ENCODE peak calls at places on chromosome 11, in five cellular contexts. One of them, this sample, is unnamed. For H3K36me3, the result is how much of the 10 kb centered on the place peaks cover.

GRCh38 chr11:132114185-132114584 is 743.8 kb downstream of the NTM start:
- DNase-seq in fibroblast of lung: no peak
- DNase-seq in heart right ventricle: no peak
- DNase-seq in spleen: no peak
- DNase-seq in right lobe of liver: peak
- DNase-seq in this sample: no peak

GRCh38 chr11:129828301-129828836 is 12.7 kb downstream of the TMEM45B start:
- DNase-seq in fibroblast of lung: no peak
- DNase-seq in heart right ventricle: no peak
- DNase-seq in spleen: no peak
- DNase-seq in right lobe of liver: peak
- DNase-seq in this sample: no peak

GRCh38 chr11:73387594-73388021 is 11.4 kb downstream of the RELT start:
- DNase-seq in fibroblast of lung: peak
- DNase-seq in heart right ventricle: no peak
- DNase-seq in spleen: no peak
- DNase-seq in right lobe of liver: no peak
- DNase-seq in this sample: no peak

GRCh38 chr11:33461726-33462125 is 204.5 kb downstream of the HIPK3 start:
- DNase-seq in fibroblast of lung: no peak
- DNase-seq in heart right ventricle: no peak
- DNase-seq in spleen: no peak
- DNase-seq in right lobe of liver: no peak
- DNase-seq in this sample: no peak

GRCh38 chr11:1838077-1838425 is 730 bp upstream of the TNNI2 start:
- DNase-seq in fibroblast of lung: no peak
- DNase-seq in heart right ventricle: no peak
- DNase-seq in spleen: no peak
- DNase-seq in right lobe of liver: no peak
- DNase-seq in this sample: no peak

GRCh38 chr11:28696591-28696990 is 588.4 kb downstream of the METTL15 start:
- DNase-seq in fibroblast of lung: no peak
- DNase-seq in heart right ventricle: no peak
- DNase-seq in spleen: no peak
- DNase-seq in right lobe of liver: no peak
- DNase-seq in this sample: no peak

GRCh38 chr11:15967966-15968365 is 388.4 kb downstream of the SOX6 start:
- DNase-seq in fibroblast of lung: peak
- DNase-seq in heart right ventricle: no peak
- DNase-seq in spleen: no peak
- DNase-seq in right lobe of liver: no peak
- DNase-seq in this sample: no peak

GRCh38 chr11:22778642-22779041 is 51.0 kb downstream of the SVIP start:
- DNase-seq in fibroblast of lung: no peak
- DNase-seq in heart right ventricle: no peak
- DNase-seq in spleen: no peak
- DNase-seq in right lobe of liver: no peak
- DNase-seq in this sample: no peak

GRCh38 chr11:17703951-17704350 is 15.4 kb upstream of the MYOD1 start:
- DNase-seq in fibroblast of lung: no peak
- DNase-seq in heart right ventricle: no peak
- DNase-seq in spleen: no peak
- DNase-seq in right lobe of liver: no peak
- DNase-seq in this sample: peak

GRCh38 chr11:104625246-104625645 is 273.0 kb downstream of the CASP12 start:
- DNase-seq in fibroblast of lung: peak
- DNase-seq in heart right ventricle: no peak
- DNase-seq in spleen: no peak
- DNase-seq in right lobe of liver: no peak
- DNase-seq in this sample: peak

GRCh38 chr11:96215826-96216225 is 127.2 kb downstream of the MAML2 start:
- DNase-seq in fibroblast of lung: no peak
- DNase-seq in heart right ventricle: no peak
- DNase-seq in spleen: no peak
- DNase-seq in right lobe of liver: no peak
- DNase-seq in this sample: no peak

GRCh38 chr11:103413266-103413888 is 304.2 kb downstream of the DYNC2H1 start:
- DNase-seq in fibroblast of lung: peak
- DNase-seq in heart right ventricle: no peak
- DNase-seq in spleen: no peak
- DNase-seq in right lobe of liver: no peak
- DNase-seq in this sample: no peak

GRCh38 chr11:87239001-87239400 is 201.3 kb downstream of the TMEM135 start:
- DNase-seq in fibroblast of lung: no peak
- DNase-seq in heart right ventricle: no peak
- DNase-seq in spleen: no peak
- DNase-seq in right lobe of liver: no peak
- DNase-seq in this sample: no peak

GRCh38 chr11:9577551-9577950 is 4.1 kb downstream of the WEE1 start:
- DNase-seq in fibroblast of lung: peak
- DNase-seq in heart right ventricle: no peak
- DNase-seq in spleen: no peak
- DNase-seq in right lobe of liver: no peak
- DNase-seq in this sample: peak

GRCh38 chr11:2428322-2428795 is 16.0 kb downstream of the TRPM5 start:
- DNase-seq in fibroblast of lung: peak
- DNase-seq in heart right ventricle: peak
- DNase-seq in spleen: peak
- DNase-seq in right lobe of liver: peak
- DNase-seq in this sample: peak

GRCh38 chr11:72446929-72447753 is 12.8 kb upstream of the CLPB start:
- DNase-seq in fibroblast of lung: peak
- DNase-seq in heart right ventricle: no peak
- DNase-seq in spleen: no peak
- DNase-seq in right lobe of liver: no peak
- DNase-seq in this sample: peak

GRCh38 chr11:78295991-78296930 is 107.5 kb downstream of the USP35 start:
- DNase-seq in fibroblast of lung: no peak
- DNase-seq in heart right ventricle: no peak
- DNase-seq in spleen: no peak
- DNase-seq in right lobe of liver: no peak
- DNase-seq in this sample: peak

GRCh38 chr11:70071996-70072395 is 6.1 kb upstream of the ANO1 start:
- DNase-seq in fibroblast of lung: no peak
- DNase-seq in heart right ventricle: no peak
- DNase-seq in spleen: no peak
- DNase-seq in right lobe of liver: no peak
- DNase-seq in this sample: no peak

GRCh38 chr11:33448461-33449130 is 191.4 kb downstream of the HIPK3 start:
- DNase-seq in fibroblast of lung: no peak
- DNase-seq in heart right ventricle: no peak
- DNase-seq in spleen: no peak
- DNase-seq in right lobe of liver: no peak
- DNase-seq in this sample: peak

GRCh38 chr11:67356867-67357561 is 3.7 kb upstream of the POLD4 start:
- DNase-seq in fibroblast of lung: peak
- DNase-seq in heart right ventricle: peak
- DNase-seq in spleen: peak
- DNase-seq in right lobe of liver: peak
- DNase-seq in this sample: no peak

GRCh38 chr11:125141686-125142535 is 22.6 kb upstream of the PKNOX2 start:
- DNase-seq in fibroblast of lung: peak
- DNase-seq in heart right ventricle: peak
- DNase-seq in spleen: peak
- DNase-seq in right lobe of liver: peak
- DNase-seq in this sample: peak

GRCh38 chr11:107176148-107177105 is 158.2 kb upstream of the GUCY1A2 start:
- DNase-seq in fibroblast of lung: no peak
- DNase-seq in heart right ventricle: no peak
- DNase-seq in spleen: peak
- DNase-seq in right lobe of liver: no peak
- DNase-seq in this sample: no peak

GRCh38 chr11:112968988-112969714 is 7.9 kb downstream of the NCAM1 start:
- DNase-seq in fibroblast of lung: peak
- DNase-seq in heart right ventricle: no peak
- DNase-seq in spleen: no peak
- DNase-seq in right lobe of liver: no peak
- DNase-seq in this sample: peak

GRCh38 chr11:105609832-105610781 is at the start of gene GRIA4:
- DNase-seq in fibroblast of lung: peak
- DNase-seq in heart right ventricle: peak
- DNase-seq in spleen: peak
- DNase-seq in right lobe of liver: no peak
- DNase-seq in this sample: peak

GRCh38 chr11:17650601-17650911 is 68.8 kb upstream of the MYOD1 start:
- DNase-seq in fibroblast of lung: no peak
- DNase-seq in heart right ventricle: no peak
- DNase-seq in spleen: no peak
- DNase-seq in right lobe of liver: no peak
- DNase-seq in this sample: no peak

GRCh38 chr11:35210886-35211546 is 72.0 kb downstream of the CD44 start:
- DNase-seq in fibroblast of lung: no peak
- DNase-seq in heart right ventricle: no peak
- DNase-seq in spleen: no peak
- DNase-seq in right lobe of liver: no peak
- DNase-seq in this sample: no peak
- H3K36me3 ChIP-seq in fibroblast of lung: under half
- H3K36me3 ChIP-seq in heart right ventricle: under half
- H3K36me3 ChIP-seq in spleen: half or more
- H3K36me3 ChIP-seq in right lobe of liver: under half
- H3K36me3 ChIP-seq in this sample: under half

GRCh38 chr11:48012051-48012391 is 31.7 kb downstream of the PTPRJ start:
- DNase-seq in fibroblast of lung: no peak
- DNase-seq in heart right ventricle: no peak
- DNase-seq in spleen: no peak
- DNase-seq in right lobe of liver: no peak
- DNase-seq in this sample: no peak
- H3K27ac ChIP-seq in fibroblast of lung: no peak
- H3K27ac ChIP-seq in heart right ventricle: no peak
- H3K27ac ChIP-seq in spleen: peak
- H3K27ac ChIP-seq in right lobe of liver: no peak
- H3K27ac ChIP-seq in this sample: no peak

DNA sequence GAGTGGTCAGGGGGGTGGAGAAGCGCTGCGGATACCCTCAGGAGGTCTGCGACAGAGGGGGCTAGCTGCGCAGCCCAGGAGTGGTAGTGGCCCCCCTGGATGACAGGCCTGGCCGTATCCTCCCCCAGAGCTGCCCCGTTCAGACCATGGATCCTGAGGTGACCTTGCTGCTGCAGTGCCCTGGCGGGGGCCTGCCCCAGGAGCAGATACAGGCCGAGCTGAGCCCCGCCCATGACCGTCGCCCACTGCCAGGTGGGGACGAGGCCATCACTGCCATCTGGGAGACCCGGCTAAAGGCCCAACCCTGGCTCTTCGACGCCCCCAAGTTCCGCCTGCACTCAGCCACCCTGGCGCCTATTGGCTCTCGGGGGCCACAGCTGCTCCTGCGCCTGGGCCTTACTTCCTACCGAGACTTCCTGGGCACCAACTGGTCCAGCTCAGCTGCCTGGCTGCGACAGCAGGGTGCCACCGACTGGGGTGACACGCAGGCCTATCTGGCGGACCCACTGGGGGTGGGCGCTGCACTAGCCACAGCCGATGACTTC is 505 bp downstream of the NUDT22 start:
- DNase-seq in fibroblast of lung: no peak
- DNase-seq in heart right ventricle: peak
- DNase-seq in spleen: peak
- DNase-seq in right lobe of liver: peak
- DNase-seq in this sample: no peak
- TF ChIP-seq CTCF in fibroblast of lung: no peak
- TF ChIP-seq CTCF in heart right ventricle: no peak
- TF ChIP-seq CTCF in spleen: no peak
- TF ChIP-seq CTCF in right lobe of liver: no peak
- TF ChIP-seq CTCF in this sample: no peak

GRCh38 chr11:65112226-65112550 is 516 bp downstream of the TM7SF2 start:
- DNase-seq in fibroblast of lung: no peak
- DNase-seq in heart right ventricle: no peak
- DNase-seq in spleen: no peak
- DNase-seq in right lobe of liver: no peak
- DNase-seq in this sample: no peak
- H3K36me3 ChIP-seq in fibroblast of lung: under half
- H3K36me3 ChIP-seq in heart right ventricle: under half
- H3K36me3 ChIP-seq in spleen: under half
- H3K36me3 ChIP-seq in right lobe of liver: under half
- H3K36me3 ChIP-seq in this sample: under half

GRCh38 chr11:59173080-59173963 is 1.4 kb downstream of the DTX4 start:
- DNase-seq in fibroblast of lung: no peak
- DNase-seq in heart right ventricle: peak
- DNase-seq in spleen: peak
- DNase-seq in right lobe of liver: peak
- DNase-seq in this sample: no peak

GRCh38 chr11:59175104-59175503 is 3.2 kb downstream of the DTX4 start:
- DNase-seq in fibroblast of lung: no peak
- DNase-seq in heart right ventricle: no peak
- DNase-seq in spleen: no peak
- DNase-seq in right lobe of liver: peak
- DNase-seq in this sample: no peak

GRCh38 chr11:59173964-59174663 is 2.2 kb downstream of the DTX4 start:
- DNase-seq in fibroblast of lung: no peak
- DNase-seq in heart right ventricle: no peak
- DNase-seq in spleen: no peak
- DNase-seq in right lobe of liver: peak
- DNase-seq in this sample: no peak

GRCh38 chr11:59176330-59176729 is 4.4 kb downstream of the DTX4 start:
- DNase-seq in fibroblast of lung: no peak
- DNase-seq in heart right ventricle: no peak
- DNase-seq in spleen: no peak
- DNase-seq in right lobe of liver: peak
- DNase-seq in this sample: no peak

GRCh38 chr11:59174664-59175033 is 2.7 kb downstream of the DTX4 start:
- DNase-seq in fibroblast of lung: no peak
- DNase-seq in heart right ventricle: no peak
- DNase-seq in spleen: no peak
- DNase-seq in right lobe of liver: no peak
- DNase-seq in this sample: no peak
- H3K27ac ChIP-seq in fibroblast of lung: no peak
- H3K27ac ChIP-seq in heart right ventricle: no peak
- H3K27ac ChIP-seq in spleen: peak
- H3K27ac ChIP-seq in right lobe of liver: peak
- H3K27ac ChIP-seq in this sample: no peak